ENCODE peak calls at places on chromosomes 16 and 17, in nine cellular contexts. One of them, this sample, is unnamed.

GRCh38 chr16:54283735-54284318 is 2.8 kb downstream of the IRX3 start:
- DNase-seq in skeletal muscle cell: no peak
- DNase-seq in GM13977: peak; percentile 38
- DNase-seq in naive B cell: no peak
- DNase-seq in AML-193: no peak
- DNase-seq in amniotic epithelial cell: peak; percentile 23
- DNase-seq in effector CD4-positive, alpha-beta T cell: no peak
- DNase-seq in SW 1271: no peak
- DNase-seq in stimulated activated CD4-positive, alpha-beta T cell treated with anti-CD3 and anti-CD28 coated beads, Interleukin-4, amount 100 ng/mL, for 24 hours: no peak
- DNase-seq in this sample: peak; percentile 66

GRCh38 chr17:491086-492014 is 138.7 kb upstream of the RPH3AL start:
- DNase-seq in skeletal muscle cell: no peak
- DNase-seq in GM13977: peak; percentile 58
- DNase-seq in naive B cell: peak; percentile 45
- DNase-seq in AML-193: no peak
- DNase-seq in amniotic epithelial cell: peak; percentile 54
- DNase-seq in effector CD4-positive, alpha-beta T cell: peak; percentile 16
- DNase-seq in SW 1271: no peak
- DNase-seq in stimulated activated CD4-positive, alpha-beta T cell treated with anti-CD3 and anti-CD28 coated beads, Interleukin-4, amount 100 ng/mL, for 24 hours: no peak
- DNase-seq in this sample: peak; percentile 74

GRCh38 chr17:38421871-38422819 is 6.1 kb upstream of the ARHGAP23 start:
- DNase-seq in skeletal muscle cell: no peak
- DNase-seq in GM13977: no peak
- DNase-seq in naive B cell: no peak
- DNase-seq in AML-193: no peak
- DNase-seq in amniotic epithelial cell: no peak
- DNase-seq in effector CD4-positive, alpha-beta T cell: no peak
- DNase-seq in SW 1271: no peak
- DNase-seq in stimulated activated CD4-positive, alpha-beta T cell treated with anti-CD3 and anti-CD28 coated beads, Interleukin-4, amount 100 ng/mL, for 24 hours: no peak
- DNase-seq in this sample: no peak

GRCh38 chr17:40343126-40344119 is 21.1 kb downstream of the GJD3 start:
- DNase-seq in skeletal muscle cell: no peak
- DNase-seq in GM13977: no peak
- DNase-seq in naive B cell: peak; percentile 87
- DNase-seq in AML-193: no peak
- DNase-seq in amniotic epithelial cell: no peak
- DNase-seq in effector CD4-positive, alpha-beta T cell: no peak
- DNase-seq in SW 1271: no peak
- DNase-seq in stimulated activated CD4-positive, alpha-beta T cell treated with anti-CD3 and anti-CD28 coated beads, Interleukin-4, amount 100 ng/mL, for 24 hours: no peak
- DNase-seq in this sample: peak; percentile 77

GRCh38 chr17:1724351-1724868 is at the start of gene WDR81:
- DNase-seq in skeletal muscle cell: peak; percentile 48
- DNase-seq in GM13977: peak; percentile 96
- DNase-seq in naive B cell: peak; percentile 87
- DNase-seq in AML-193: peak; percentile 46
- DNase-seq in amniotic epithelial cell: peak; percentile 78
- DNase-seq in effector CD4-positive, alpha-beta T cell: peak; percentile 86
- DNase-seq in SW 1271: peak; percentile 58
- DNase-seq in stimulated activated CD4-positive, alpha-beta T cell treated with anti-CD3 and anti-CD28 coated beads, Interleukin-4, amount 100 ng/mL, for 24 hours: peak; percentile 89
- DNase-seq in this sample: peak; percentile 87

GRCh38 chr17:49404371-49404770 is 10.3 kb downstream of the PHB1 start:
- DNase-seq in skeletal muscle cell: no peak
- DNase-seq in GM13977: no peak
- DNase-seq in naive B cell: peak; percentile 66
- DNase-seq in AML-193: no peak
- DNase-seq in amniotic epithelial cell: no peak
- DNase-seq in effector CD4-positive, alpha-beta T cell: no peak
- DNase-seq in SW 1271: no peak
- DNase-seq in stimulated activated CD4-positive, alpha-beta T cell treated with anti-CD3 and anti-CD28 coated beads, Interleukin-4, amount 100 ng/mL, for 24 hours: no peak
- DNase-seq in this sample: no peak

GRCh38 chr16:12784076-12784475 is 19.6 kb downstream of the CPPED1 start:
- DNase-seq in skeletal muscle cell: no peak
- DNase-seq in GM13977: no peak
- DNase-seq in naive B cell: no peak
- DNase-seq in AML-193: no peak
- DNase-seq in amniotic epithelial cell: peak; percentile 76
- DNase-seq in effector CD4-positive, alpha-beta T cell: no peak
- DNase-seq in SW 1271: no peak
- DNase-seq in stimulated activated CD4-positive, alpha-beta T cell treated with anti-CD3 and anti-CD28 coated beads, Interleukin-4, amount 100 ng/mL, for 24 hours: no peak
- DNase-seq in this sample: no peak

GRCh38 chr17:76917829-76918228 is 49.6 kb downstream of the MGAT5B start:
- DNase-seq in skeletal muscle cell: no peak
- DNase-seq in GM13977: no peak
- DNase-seq in naive B cell: no peak
- DNase-seq in AML-193: no peak
- DNase-seq in amniotic epithelial cell: no peak
- DNase-seq in effector CD4-positive, alpha-beta T cell: no peak
- DNase-seq in SW 1271: no peak
- DNase-seq in stimulated activated CD4-positive, alpha-beta T cell treated with anti-CD3 and anti-CD28 coated beads, Interleukin-4, amount 100 ng/mL, for 24 hours: no peak
- DNase-seq in this sample: peak; percentile 27

GRCh38 chr16:88631920-88632586 is 6.3 kb upstream of the IL17C start:
- DNase-seq in skeletal muscle cell: no peak
- DNase-seq in GM13977: no peak
- DNase-seq in naive B cell: no peak
- DNase-seq in AML-193: no peak
- DNase-seq in amniotic epithelial cell: no peak
- DNase-seq in effector CD4-positive, alpha-beta T cell: no peak
- DNase-seq in SW 1271: no peak
- DNase-seq in stimulated activated CD4-positive, alpha-beta T cell treated with anti-CD3 and anti-CD28 coated beads, Interleukin-4, amount 100 ng/mL, for 24 hours: no peak
- DNase-seq in this sample: no peak

GRCh38 chr17:19354123-19354522 is 8.4 kb downstream of the B9D1 start:
- DNase-seq in skeletal muscle cell: peak; percentile 60
- DNase-seq in GM13977: no peak
- DNase-seq in naive B cell: no peak
- DNase-seq in AML-193: no peak
- DNase-seq in amniotic epithelial cell: peak; percentile 93
- DNase-seq in effector CD4-positive, alpha-beta T cell: no peak
- DNase-seq in SW 1271: peak; percentile 45
- DNase-seq in stimulated activated CD4-positive, alpha-beta T cell treated with anti-CD3 and anti-CD28 coated beads, Interleukin-4, amount 100 ng/mL, for 24 hours: no peak
- DNase-seq in this sample: no peak

GRCh38 chr17:37089998-37090397 is 141.2 kb downstream of the AATF start:
- DNase-seq in skeletal muscle cell: no peak
- DNase-seq in GM13977: peak; percentile 65
- DNase-seq in naive B cell: peak; percentile 11
- DNase-seq in AML-193: peak; percentile 72
- DNase-seq in amniotic epithelial cell: no peak
- DNase-seq in effector CD4-positive, alpha-beta T cell: peak; percentile 43
- DNase-seq in SW 1271: no peak
- DNase-seq in stimulated activated CD4-positive, alpha-beta T cell treated with anti-CD3 and anti-CD28 coated beads, Interleukin-4, amount 100 ng/mL, for 24 hours: peak; percentile 38
- DNase-seq in this sample: peak; percentile 87

GRCh38 chr16:86590501-86591144 is 12.3 kb downstream of the FOXL1 start:
- DNase-seq in skeletal muscle cell: peak; percentile 77
- DNase-seq in GM13977: no peak
- DNase-seq in naive B cell: no peak
- DNase-seq in AML-193: no peak
- DNase-seq in amniotic epithelial cell: peak; percentile 82
- DNase-seq in effector CD4-positive, alpha-beta T cell: no peak
- DNase-seq in SW 1271: no peak
- DNase-seq in stimulated activated CD4-positive, alpha-beta T cell treated with anti-CD3 and anti-CD28 coated beads, Interleukin-4, amount 100 ng/mL, for 24 hours: no peak
- DNase-seq in this sample: no peak

GRCh38 chr17:27247958-27248342 is 46.0 kb upstream of the WSB1 start:
- DNase-seq in skeletal muscle cell: no peak
- DNase-seq in GM13977: no peak
- DNase-seq in naive B cell: no peak
- DNase-seq in AML-193: no peak
- DNase-seq in amniotic epithelial cell: no peak
- DNase-seq in effector CD4-positive, alpha-beta T cell: no peak
- DNase-seq in SW 1271: no peak
- DNase-seq in stimulated activated CD4-positive, alpha-beta T cell treated with anti-CD3 and anti-CD28 coated beads, Interleukin-4, amount 100 ng/mL, for 24 hours: no peak
- DNase-seq in this sample: no peak

GRCh38 chr16:57504001-57504400 is 17.7 kb upstream of the DOK4 start:
- DNase-seq in skeletal muscle cell: no peak
- DNase-seq in GM13977: no peak
- DNase-seq in naive B cell: no peak
- DNase-seq in AML-193: no peak
- DNase-seq in amniotic epithelial cell: no peak
- DNase-seq in effector CD4-positive, alpha-beta T cell: no peak
- DNase-seq in SW 1271: no peak
- DNase-seq in stimulated activated CD4-positive, alpha-beta T cell treated with anti-CD3 and anti-CD28 coated beads, Interleukin-4, amount 100 ng/mL, for 24 hours: no peak
- DNase-seq in this sample: no peak

GRCh38 chr16:84687715-84688114 is 12.1 kb upstream of the USP10 start:
- DNase-seq in skeletal muscle cell: peak; percentile 80
- DNase-seq in GM13977: peak; percentile 53
- DNase-seq in naive B cell: peak; percentile 46
- DNase-seq in AML-193: peak; percentile 87
- DNase-seq in amniotic epithelial cell: peak; percentile 90
- DNase-seq in effector CD4-positive, alpha-beta T cell: no peak
- DNase-seq in SW 1271: no peak
- DNase-seq in stimulated activated CD4-positive, alpha-beta T cell treated with anti-CD3 and anti-CD28 coated beads, Interleukin-4, amount 100 ng/mL, for 24 hours: no peak
- DNase-seq in this sample: peak; percentile 68

GRCh38 chr17:10058924-10059683 is 139.3 kb downstream of the GAS7 start:
- DNase-seq in skeletal muscle cell: no peak
- DNase-seq in GM13977: peak; percentile 57
- DNase-seq in naive B cell: no peak
- DNase-seq in AML-193: no peak
- DNase-seq in amniotic epithelial cell: no peak
- DNase-seq in effector CD4-positive, alpha-beta T cell: no peak
- DNase-seq in SW 1271: no peak
- DNase-seq in stimulated activated CD4-positive, alpha-beta T cell treated with anti-CD3 and anti-CD28 coated beads, Interleukin-4, amount 100 ng/mL, for 24 hours: no peak
- DNase-seq in this sample: no peak

GRCh38 chr16:73771676-73772075 is 524.9 kb upstream of the PSMD7 start:
- DNase-seq in skeletal muscle cell: no peak
- DNase-seq in GM13977: no peak
- DNase-seq in naive B cell: no peak
- DNase-seq in AML-193: no peak
- DNase-seq in amniotic epithelial cell: no peak
- DNase-seq in effector CD4-positive, alpha-beta T cell: no peak
- DNase-seq in SW 1271: no peak
- DNase-seq in stimulated activated CD4-positive, alpha-beta T cell treated with anti-CD3 and anti-CD28 coated beads, Interleukin-4, amount 100 ng/mL, for 24 hours: no peak
- DNase-seq in this sample: peak; percentile 46

GRCh38 chr16:52068447-52069074 is 478.4 kb downstream of the TOX3 start:
- DNase-seq in skeletal muscle cell: no peak
- DNase-seq in GM13977: no peak
- DNase-seq in naive B cell: no peak
- DNase-seq in AML-193: no peak
- DNase-seq in amniotic epithelial cell: no peak
- DNase-seq in effector CD4-positive, alpha-beta T cell: no peak
- DNase-seq in SW 1271: no peak
- DNase-seq in stimulated activated CD4-positive, alpha-beta T cell treated with anti-CD3 and anti-CD28 coated beads, Interleukin-4, amount 100 ng/mL, for 24 hours: no peak
- DNase-seq in this sample: peak; percentile 46

GRCh38 chr16:59635674-59636073 is 901.6 kb upstream of the GOT2 start:
- DNase-seq in skeletal muscle cell: peak; percentile 26
- DNase-seq in GM13977: no peak
- DNase-seq in naive B cell: no peak
- DNase-seq in AML-193: no peak
- DNase-seq in amniotic epithelial cell: peak; percentile 25
- DNase-seq in effector CD4-positive, alpha-beta T cell: no peak
- DNase-seq in SW 1271: no peak
- DNase-seq in stimulated activated CD4-positive, alpha-beta T cell treated with anti-CD3 and anti-CD28 coated beads, Interleukin-4, amount 100 ng/mL, for 24 hours: no peak
- DNase-seq in this sample: no peak

GRCh38 chr17:27811961-27812360 is 11.6 kb upstream of the NOS2 start:
- DNase-seq in skeletal muscle cell: no peak
- DNase-seq in GM13977: no peak
- DNase-seq in naive B cell: no peak
- DNase-seq in AML-193: no peak
- DNase-seq in amniotic epithelial cell: no peak
- DNase-seq in effector CD4-positive, alpha-beta T cell: no peak
- DNase-seq in SW 1271: no peak
- DNase-seq in stimulated activated CD4-positive, alpha-beta T cell treated with anti-CD3 and anti-CD28 coated beads, Interleukin-4, amount 100 ng/mL, for 24 hours: no peak
- DNase-seq in this sample: no peak

GRCh38 chr16:80936410-80936809 is 70.3 kb downstream of the CMC2 start:
- DNase-seq in skeletal muscle cell: peak; percentile 35
- DNase-seq in GM13977: no peak
- DNase-seq in naive B cell: no peak
- DNase-seq in AML-193: no peak
- DNase-seq in amniotic epithelial cell: peak; percentile 71
- DNase-seq in effector CD4-positive, alpha-beta T cell: no peak
- DNase-seq in SW 1271: no peak
- DNase-seq in stimulated activated CD4-positive, alpha-beta T cell treated with anti-CD3 and anti-CD28 coated beads, Interleukin-4, amount 100 ng/mL, for 24 hours: no peak
- DNase-seq in this sample: no peak

GRCh38 chr16:81427245-81427644 is 17.4 kb upstream of the CMIP start:
- DNase-seq in skeletal muscle cell: no peak
- DNase-seq in GM13977: no peak
- DNase-seq in naive B cell: no peak
- DNase-seq in AML-193: no peak
- DNase-seq in amniotic epithelial cell: no peak
- DNase-seq in effector CD4-positive, alpha-beta T cell: no peak
- DNase-seq in SW 1271: no peak
- DNase-seq in stimulated activated CD4-positive, alpha-beta T cell treated with anti-CD3 and anti-CD28 coated beads, Interleukin-4, amount 100 ng/mL, for 24 hours: no peak
- DNase-seq in this sample: no peak

GRCh38 chr17:8255499-8255898 is 6.4 kb downstream of the PFAS start:
- DNase-seq in skeletal muscle cell: no peak
- DNase-seq in GM13977: no peak
- DNase-seq in naive B cell: no peak
- DNase-seq in AML-193: no peak
- DNase-seq in amniotic epithelial cell: no peak
- DNase-seq in effector CD4-positive, alpha-beta T cell: no peak
- DNase-seq in SW 1271: no peak
- DNase-seq in stimulated activated CD4-positive, alpha-beta T cell treated with anti-CD3 and anti-CD28 coated beads, Interleukin-4, amount 100 ng/mL, for 24 hours: no peak
- DNase-seq in this sample: no peak

GRCh38 chr17:16415031-16415924 is at the start of gene TRPV2:
- DNase-seq in skeletal muscle cell: no peak
- DNase-seq in GM13977: peak; percentile 74
- DNase-seq in naive B cell: peak; percentile 46
- DNase-seq in AML-193: no peak
- DNase-seq in amniotic epithelial cell: no peak
- DNase-seq in effector CD4-positive, alpha-beta T cell: peak; percentile 31
- DNase-seq in SW 1271: no peak
- DNase-seq in stimulated activated CD4-positive, alpha-beta T cell treated with anti-CD3 and anti-CD28 coated beads, Interleukin-4, amount 100 ng/mL, for 24 hours: peak; percentile 52
- DNase-seq in this sample: peak; percentile 74

GRCh38 chr17:7282752-7283321 is 1.3 kb downstream of the SLC2A4 start:
- DNase-seq in skeletal muscle cell: no peak
- DNase-seq in GM13977: peak; percentile 50
- DNase-seq in naive B cell: no peak
- DNase-seq in AML-193: no peak
- DNase-seq in amniotic epithelial cell: no peak
- DNase-seq in effector CD4-positive, alpha-beta T cell: no peak
- DNase-seq in SW 1271: no peak
- DNase-seq in stimulated activated CD4-positive, alpha-beta T cell treated with anti-CD3 and anti-CD28 coated beads, Interleukin-4, amount 100 ng/mL, for 24 hours: no peak
- DNase-seq in this sample: no peak

GRCh38 chr17:64115871-64116534 is 13.9 kb downstream of the ERN1 start:
- DNase-seq in skeletal muscle cell: peak; percentile 60
- DNase-seq in GM13977: no peak
- DNase-seq in naive B cell: no peak
- DNase-seq in AML-193: peak; percentile 46
- DNase-seq in amniotic epithelial cell: peak; percentile 96
- DNase-seq in effector CD4-positive, alpha-beta T cell: no peak
- DNase-seq in SW 1271: peak; percentile 16
- DNase-seq in stimulated activated CD4-positive, alpha-beta T cell treated with anti-CD3 and anti-CD28 coated beads, Interleukin-4, amount 100 ng/mL, for 24 hours: no peak
- DNase-seq in this sample: peak; percentile 23

GRCh38 chr16:85735225-85735722 is 15.6 kb downstream of the C16orf74 start:
- DNase-seq in skeletal muscle cell: no peak
- DNase-seq in GM13977: peak; percentile 77
- DNase-seq in naive B cell: peak; percentile 64
- DNase-seq in AML-193: no peak
- DNase-seq in amniotic epithelial cell: no peak
- DNase-seq in effector CD4-positive, alpha-beta T cell: peak; percentile 19
- DNase-seq in SW 1271: no peak
- DNase-seq in stimulated activated CD4-positive, alpha-beta T cell treated with anti-CD3 and anti-CD28 coated beads, Interleukin-4, amount 100 ng/mL, for 24 hours: peak; percentile 26
- DNase-seq in this sample: no peak

GRCh38 chr16:79629003-79629402 is 28.5 kb upstream of the MAF start:
- DNase-seq in skeletal muscle cell: no peak
- DNase-seq in GM13977: no peak
- DNase-seq in naive B cell: no peak
- DNase-seq in AML-193: no peak
- DNase-seq in amniotic epithelial cell: peak; percentile 44
- DNase-seq in effector CD4-positive, alpha-beta T cell: no peak
- DNase-seq in SW 1271: no peak
- DNase-seq in stimulated activated CD4-positive, alpha-beta T cell treated with anti-CD3 and anti-CD28 coated beads, Interleukin-4, amount 100 ng/mL, for 24 hours: no peak
- DNase-seq in this sample: peak; percentile 8

GRCh38 chr17:41648411-41649195 is 24.2 kb upstream of the KRT17 start:
- DNase-seq in skeletal muscle cell: peak; percentile 43
- DNase-seq in GM13977: peak; percentile 88
- DNase-seq in naive B cell: peak; percentile 84
- DNase-seq in AML-193: peak; percentile 67
- DNase-seq in amniotic epithelial cell: peak; percentile 73
- DNase-seq in effector CD4-positive, alpha-beta T cell: peak; percentile 85
- DNase-seq in SW 1271: no peak
- DNase-seq in stimulated activated CD4-positive, alpha-beta T cell treated with anti-CD3 and anti-CD28 coated beads, Interleukin-4, amount 100 ng/mL, for 24 hours: peak; percentile 86
- DNase-seq in this sample: peak; percentile 74

GRCh38 chr16:85458952-85459351 is 154.2 kb upstream of the GSE1 start:
- DNase-seq in skeletal muscle cell: no peak
- DNase-seq in GM13977: no peak
- DNase-seq in naive B cell: no peak
- DNase-seq in AML-193: no peak
- DNase-seq in amniotic epithelial cell: no peak
- DNase-seq in effector CD4-positive, alpha-beta T cell: no peak
- DNase-seq in SW 1271: no peak
- DNase-seq in stimulated activated CD4-positive, alpha-beta T cell treated with anti-CD3 and anti-CD28 coated beads, Interleukin-4, amount 100 ng/mL, for 24 hours: no peak
- DNase-seq in this sample: no peak

GRCh38 chr17:41496803-41497484 is 7.2 kb upstream of the KRT36 start:
- DNase-seq in skeletal muscle cell: peak; percentile 45
- DNase-seq in GM13977: peak; percentile 71
- DNase-seq in naive B cell: no peak
- DNase-seq in AML-193: peak; percentile 97
- DNase-seq in amniotic epithelial cell: peak; percentile 89
- DNase-seq in effector CD4-positive, alpha-beta T cell: no peak
- DNase-seq in SW 1271: peak; percentile 55
- DNase-seq in stimulated activated CD4-positive, alpha-beta T cell treated with anti-CD3 and anti-CD28 coated beads, Interleukin-4, amount 100 ng/mL, for 24 hours: peak; percentile 66
- DNase-seq in this sample: peak; percentile 90

This sample was measured in NB4.